ENCODE peak calls at places on chromosomes 16 and 17, in six cellular contexts. I, M, O, F, V and H are unnamed samples.
A peak's percentile ranks its signal among the peaks of the same experiment; 100 is the strongest.

GRCh38 chr16:79253100-79253631 is 347.4 kb downstream of the MAF start:
- DNase-seq in I (peak; percentile 5), M (no peak), O (no peak), F (peak; percentile 64), V (no peak), H (no peak)

GRCh38 chr17:76296186-76296585 is 11.9 kb downstream of the QRICH2 start:
- DNase-seq in I (no peak), M (no peak), O (no peak), F (no peak), V (no peak), H (no peak)

GRCh38 chr16:12188674-12189249 is 212.2 kb downstream of the SNX29 start:
- DNase-seq in I (no peak), M (peak; percentile 40), O (no peak), F (no peak), V (no peak), H (peak; percentile 31)

GRCh38 chr17:66255112-66255511 is 25.9 kb upstream of the APOH start:
- DNase-seq in I (no peak), M (peak; percentile 72), O (peak; percentile 78), F (peak; percentile 47), V (no peak), H (peak; percentile 49)

GRCh38 chr17:50443492-50444051 is 17.6 kb downstream of the ACSF2 start:
- DNase-seq in I (no peak), M (no peak), O (no peak), F (no peak), V (no peak), H (no peak)

GRCh38 chr17:61669522-61669921 is 78.5 kb upstream of the NACA2 start:
- DNase-seq in I (no peak), M (no peak), O (no peak), F (no peak), V (no peak), H (no peak)

GRCh38 chr17:45218895-45219661 is 2.6 kb upstream of the FMNL1 start:
- DNase-seq in I (peak; percentile 86), M (peak; percentile 53), O (peak; percentile 89), F (peak; percentile 88), V (peak; percentile 98), H (no peak)

GRCh38 chr17:5422505-5422904 is 2.5 kb downstream of the RPAIN start:
- DNase-seq in I (no peak), M (peak; percentile 78), O (no peak), F (no peak), V (no peak), H (peak; percentile 53)

GRCh38 chr17:9645858-9646555 is 690 bp downstream of the USP43 start:
- DNase-seq in I (peak; percentile 25), M (peak; percentile 33), O (peak; percentile 79), F (no peak), V (peak; percentile 92), H (no peak)

GRCh38 chr17:36808181-36808661 is 129.1 kb upstream of the LHX1 start:
- DNase-seq in I (peak; percentile 6), M (peak; percentile 39), O (peak; percentile 78), F (no peak), V (peak; percentile 88), H (no peak)

GRCh38 chr17:77372444-77373297 is 231.9 kb downstream of the SEC14L1 start:
- DNase-seq in I (peak; percentile 48), M (peak; percentile 80), O (peak; percentile 94), F (peak; percentile 86), V (peak; percentile 98), H (no peak)

GRCh38 chr17:64328036-64328874 is 62.4 kb downstream of the PECAM1 start:
- DNase-seq in I (no peak), M (no peak), O (no peak), F (no peak), V (no peak), H (no peak)

GRCh38 chr17:18262111-18262510 is 1.6 kb downstream of the MIEF2 start:
- DNase-seq in I (no peak), M (no peak), O (no peak), F (no peak), V (no peak), H (no peak)
- H3K4me3 ChIP-seq in I (peak overlapping the region; percentile 93), M (no peak overlapping the region), O (no peak overlapping the region), F (no peak overlapping the region), V (peak overlapping the region; percentile 90), H (no peak overlapping the region)

GRCh38 chr16:81546781-81547180 is 102.2 kb downstream of the CMIP start:
- DNase-seq in I (no peak), M (no peak), O (no peak), F (no peak), V (no peak), H (no peak)

GRCh38 chr16:81548901-81549546 is 104.4 kb downstream of the CMIP start:
- DNase-seq in I (no peak), M (no peak), O (no peak), F (no peak), V (no peak), H (no peak)

GRCh38 chr16:81547919-81548216 is 103.3 kb downstream of the CMIP start:
- DNase-seq in I (no peak), M (no peak), O (no peak), F (no peak), V (no peak), H (no peak)

GRCh38 chr16:81548551-81548900 is 103.9 kb downstream of the CMIP start:
- DNase-seq in I (no peak), M (no peak), O (no peak), F (no peak), V (no peak), H (no peak)

DNA sequence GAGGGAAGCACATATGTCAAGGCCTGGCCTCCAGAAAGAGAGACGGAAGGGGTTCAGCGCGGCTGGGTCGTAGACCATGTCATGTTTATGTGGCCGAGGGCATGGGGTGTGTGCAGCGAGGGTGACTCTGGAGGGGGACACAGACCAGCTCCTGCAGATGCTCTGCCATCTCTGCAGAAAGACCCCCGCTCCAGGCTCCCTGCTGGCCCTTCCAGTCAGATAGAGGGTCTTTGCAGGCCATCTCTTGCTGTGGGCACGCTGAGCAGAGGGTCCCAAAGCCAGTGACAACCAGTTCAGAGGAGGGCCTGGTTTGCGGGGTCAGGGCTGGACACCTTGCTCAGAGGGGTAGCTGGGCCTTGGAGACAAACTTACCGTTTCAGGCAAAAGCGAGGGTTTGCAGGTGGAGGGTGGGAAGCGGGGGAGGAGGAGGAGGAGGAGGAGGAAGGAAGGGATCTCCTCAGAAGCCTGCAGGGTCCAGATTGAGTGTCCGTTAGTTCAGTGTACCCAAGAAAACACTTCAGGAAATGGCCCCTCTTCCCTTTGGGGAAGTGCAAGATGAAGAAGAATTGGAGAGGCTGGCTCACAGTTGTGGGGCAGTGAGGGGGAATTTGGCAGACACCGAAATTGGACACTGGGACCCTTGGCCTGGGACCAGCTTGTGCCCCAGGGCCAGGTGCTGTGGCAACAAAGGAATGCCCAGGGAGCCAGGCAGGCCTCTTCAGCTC is 102.7 kb downstream of the CMIP start:
- DNase-seq in I (no peak), M (no peak), O (no peak), F (no peak), V (no peak), H (no peak)
- H3K27me3 ChIP-seq in I (no peaks in the 10 kb centered on the region), M (no peaks in the 10 kb centered on the region), O (no peaks in the 10 kb centered on the region), F (no peaks in the 10 kb centered on the region), V (no peaks in the 10 kb centered on the region), H (no peaks in the 10 kb centered on the region)

GRCh38 chr16:86073103-86073625 is 174.2 kb downstream of the IRF8 start:
- DNase-seq in I (no peak), M (no peak), O (no peak), F (no peak), V (no peak), H (no peak)
- TF ChIP-seq CTCF in I (peak; percentile 15), M (no peak), O (no peak), F (no peak), V (peak; percentile 9), H (no peak)

GRCh38 chr17:60145006-60145935 is 4.5 kb upstream of the CA4 start:
- DNase-seq in I (no peak), M (no peak), O (peak; percentile 37), F (no peak), V (peak; percentile 82), H (no peak)

GRCh38 chr17:60139438-60140285 is 10.1 kb upstream of the CA4 start:
- DNase-seq in I (no peak), M (peak; percentile 63), O (peak; percentile 86), F (peak; percentile 40), V (peak; percentile 97), H (no peak)

GRCh38 chr17:60146206-60146605 is 3.6 kb upstream of the CA4 start:
- DNase-seq in I (no peak), M (no peak), O (no peak), F (no peak), V (no peak), H (no peak)

GRCh38 chr17:60141111-60142018 is 8.4 kb upstream of the CA4 start:
- DNase-seq in I (no peak), M (peak; percentile 38), O (peak; percentile 50), F (no peak), V (peak; percentile 83), H (no peak)

GRCh38 chr17:60142872-60143499 is 6.8 kb upstream of the CA4 start:
- DNase-seq in I (peak; percentile 87), M (peak; percentile 83), O (peak; percentile 97), F (peak; percentile 65), V (peak; percentile 99), H (peak; percentile 60)
- H3K4me3 ChIP-seq in I (no peak overlapping the region), M (no peak overlapping the region), O (peak overlapping the region; percentile 47), F (no peak overlapping the region), V (peak overlapping the region; percentile 76), H (no peak overlapping the region)

DNA sequence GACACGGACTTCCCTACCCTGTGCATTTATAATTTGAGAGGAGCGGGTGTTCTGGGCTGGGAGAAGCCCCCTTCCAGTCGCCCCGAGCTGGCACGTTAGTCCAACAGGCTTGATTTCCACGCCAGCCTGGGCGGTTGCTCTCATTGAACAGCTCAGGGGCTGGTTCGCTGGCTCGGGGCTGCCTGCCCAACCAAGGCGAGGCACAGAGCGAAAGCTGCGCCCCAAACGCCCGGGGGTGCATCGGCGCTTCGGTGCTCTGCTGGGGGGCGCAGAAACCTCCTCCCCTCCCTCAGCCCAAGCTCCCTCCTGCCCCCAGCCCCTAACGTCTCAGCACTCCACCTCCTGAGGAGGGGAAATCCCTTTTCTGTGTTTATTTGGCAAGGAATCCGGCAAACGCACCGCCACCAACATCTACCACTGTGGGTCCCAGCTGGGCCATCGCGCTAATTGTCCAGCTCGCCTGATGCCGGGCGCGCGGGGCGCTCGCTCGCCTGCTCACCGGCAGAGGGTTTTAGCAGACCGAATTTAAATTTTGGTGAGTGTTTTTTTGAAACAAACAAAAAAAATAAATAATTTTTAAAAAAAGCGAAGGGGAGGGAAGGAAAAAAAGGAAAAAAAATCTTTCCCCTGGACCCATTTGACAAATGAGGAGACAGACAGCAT is 29.5 kb upstream of the RBFOX1 start:
- DNase-seq in I (peak; percentile 33), M (no peak), O (peak; percentile 20), F (no peak), V (peak; percentile 78), H (no peak)
- H3K27me3 ChIP-seq in I (peaks cover 25% of the 10 kb centered on the region), M (no peaks in the 10 kb centered on the region), O (peaks cover 36% of the 10 kb centered on the region), F (no peaks in the 10 kb centered on the region), V (peaks cover 82% of the 10 kb centered on the region), H (peaks cover 18% of the 10 kb centered on the region)

DNA sequence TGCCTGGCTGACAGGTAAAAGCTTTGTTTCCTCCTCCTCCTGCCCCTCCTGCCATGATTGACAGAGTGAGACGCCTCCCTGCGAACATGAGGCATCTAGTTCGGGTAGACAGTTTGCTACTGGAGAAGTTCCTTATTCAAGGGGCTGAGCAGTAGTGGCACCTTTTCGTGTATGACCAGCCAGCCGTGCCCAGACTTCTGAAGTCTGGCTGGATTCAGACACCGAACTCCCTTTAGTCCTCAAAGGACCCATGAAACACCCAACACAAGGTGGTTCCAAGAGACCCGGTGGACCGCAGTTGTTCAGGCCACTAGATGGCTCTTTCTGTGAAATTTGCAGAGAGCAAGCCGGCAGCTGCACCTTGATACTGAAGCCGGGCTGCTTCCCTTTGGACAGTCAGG is 192.8 kb downstream of the XYLT1 start:
- DNase-seq in I (peak; percentile 17), M (no peak), O (peak; percentile 76), F (peak; percentile 52), V (peak; percentile 86), H (no peak)
- TF ChIP-seq CTCF in I (peak; percentile 52), M (peak; percentile 36), O (peak; percentile 70), F (peak; percentile 53), V (peak; percentile 80), H (peak; percentile 17)